ENCODE peak calls at places on chromosome 7, in eight cellular contexts. T, M, D, C, V, F, Q and B are unnamed samples.

GRCh38 chr7:144474800-144475521 is 71.5 kb upstream of the NOBOX start:
- DNase-seq in T (no peak), M (no peak), D (no peak), C (no peak), V (no peak), F (no peak), Q (no peak), B (no peak)

GRCh38 chr7:47473499-47474210 is 108.3 kb downstream of the TNS3 start:
- DNase-seq in T (no peak), M (no peak), D (no peak), C (no peak), V (no peak), F (no peak), Q (peak; percentile 42), B (peak; percentile 58)

GRCh38 chr7:129630341-129630740 is 18.8 kb downstream of the NRF1 start:
- DNase-seq in T (no peak), M (no peak), D (no peak), C (no peak), V (no peak), F (no peak), Q (no peak), B (no peak)

GRCh38 chr7:138661236-138661635 is 39.9 kb downstream of the SVOPL start:
- DNase-seq in T (no peak), M (no peak), D (no peak), C (no peak), V (no peak), F (no peak), Q (no peak), B (no peak)

GRCh38 chr7:127822822-127823508 is 171.0 kb downstream of the SND1 start:
- DNase-seq in T (no peak), M (no peak), D (no peak), C (no peak), V (no peak), F (no peak), Q (peak; percentile 11), B (no peak)

GRCh38 chr7:5204546-5204945 is 14.5 kb downstream of the WIPI2 start:
- DNase-seq in T (no peak), M (no peak), D (no peak), C (no peak), V (no peak), F (no peak), Q (no peak), B (no peak)

GRCh38 chr7:96238474-96238873 is 83.4 kb downstream of the SLC25A13 start:
- DNase-seq in T (no peak), M (no peak), D (no peak), C (no peak), V (no peak), F (no peak), Q (no peak), B (no peak)

GRCh38 chr7:23380556-23380955 is 81.4 kb downstream of the MALSU1 start:
- DNase-seq in T (no peak), M (no peak), D (no peak), C (no peak), V (no peak), F (no peak), Q (no peak), B (no peak)

GRCh38 chr7:156618791-156619367 is 21.7 kb upstream of the RNF32 start:
- DNase-seq in T (no peak), M (no peak), D (no peak), C (no peak), V (no peak), F (no peak), Q (no peak), B (no peak)

GRCh38 chr7:130668258-130669050 is at the start of gene COPG2:
- DNase-seq in T (peak; percentile 73), M (peak; percentile 76), D (peak; percentile 87), C (peak; percentile 7), V (peak; percentile 81), F (peak; percentile 49), Q (peak; percentile 90), B (peak; percentile 73)

GRCh38 chr7:114856625-114857024 is 65.3 kb upstream of the MDFIC start:
- DNase-seq in T (no peak), M (no peak), D (no peak), C (no peak), V (no peak), F (no peak), Q (no peak), B (peak; percentile 10)

GRCh38 chr7:83579740-83580139 is 69.2 kb downstream of the SEMA3E start:
- DNase-seq in T (no peak), M (no peak), D (no peak), C (no peak), V (no peak), F (no peak), Q (no peak), B (peak; percentile 17)

GRCh38 chr7:595621-596010 is 76.0 kb upstream of the PDGFA start:
- DNase-seq in T (no peak), M (no peak), D (no peak), C (no peak), V (no peak), F (no peak), Q (no peak), B (no peak)

GRCh38 chr7:117014673-117015133 is 61.4 kb downstream of the ST7 start:
- DNase-seq in T (peak; percentile 51), M (peak; percentile 36), D (no peak), C (no peak), V (no peak), F (no peak), Q (peak; percentile 86), B (peak; percentile 68)

GRCh38 chr7:156019776-156020565 is 207.7 kb upstream of the SHH start:
- DNase-seq in T (no peak), M (no peak), D (no peak), C (no peak), V (no peak), F (no peak), Q (no peak), B (no peak)